ENCODE peak calls at places on chromosomes 4 and X, in seven cellular contexts. T, G, C, H, Z, M and R are unnamed samples.
A peak's percentile ranks its signal among the peaks of the same experiment; 100 is the strongest.

GRCh38 chr4:12674184-12674583 is 810.0 kb downstream of the RAB28 start:
- DNase-seq in T (no peak), G (no peak), C (no peak), H (no peak), Z (no peak), M (no peak), R (no peak)

GRCh38 chr4:7186081-7186480 is 6.3 kb upstream of the SORCS2 start:
- DNase-seq in T (peak; percentile 30), G (no peak), C (peak; percentile 49), H (no peak), Z (no peak), M (peak; percentile 55), R (no peak)

GRCh38 chr4:163895369-163896005 is 401.0 kb downstream of the TMA16 start:
- DNase-seq in T (no peak), G (no peak), C (no peak), H (no peak), Z (no peak), M (no peak), R (no peak)

GRCh38 chr4:54433686-54434085 is 204.6 kb downstream of the PDGFRA start:
- DNase-seq in T (no peak), G (peak; percentile 60), C (no peak), H (peak; percentile 25), Z (no peak), M (peak; percentile 39), R (no peak)

GRCh38 chr4:151540728-151541437 is 131.9 kb downstream of the FHIP1A start:
- DNase-seq in T (no peak), G (peak; percentile 93), C (no peak), H (peak; percentile 92), Z (peak; percentile 57), M (no peak), R (no peak)

GRCh38 chr4:158895797-158896442 is 127.1 kb downstream of the FNIP2 start:
- DNase-seq in T (no peak), G (peak; percentile 53), C (no peak), H (peak; percentile 41), Z (no peak), M (peak; percentile 54), R (no peak)

GRCh38 chr4:184453402-184454160 is 20.8 kb downstream of the IRF2 start:
- DNase-seq in T (peak; percentile 65), G (peak; percentile 88), C (no peak), H (peak; percentile 83), Z (peak; percentile 69), M (no peak), R (no peak)

GRCh38 chrX:66233206-66233605 is 69.2 kb downstream of the HEPH start:
- DNase-seq in T (no peak), G (no peak), C (no peak), H (no peak), Z (no peak), M (no peak), R (no peak)

GRCh38 chr4:103076777-103077347 is 301 bp upstream of the SLC9B2 start:
- DNase-seq in T (no peak), G (no peak), C (no peak), H (no peak), Z (no peak), M (no peak), R (no peak)

GRCh38 chr4:172232966-172233365 is 419.8 kb downstream of the GALNTL6 start:
- DNase-seq in T (no peak), G (no peak), C (no peak), H (no peak), Z (no peak), M (peak; percentile 57), R (no peak)

GRCh38 chrX:115642895-115643530 is 82.0 kb downstream of the PLS3 start:
- DNase-seq in T (no peak), G (peak; percentile 74), C (no peak), H (peak; percentile 81), Z (peak; percentile 51), M (no peak), R (no peak)

GRCh38 chrX:130245441-130245840 is 23.3 kb downstream of the ZNF280C start:
- DNase-seq in T (no peak), G (peak; percentile 51), C (no peak), H (peak; percentile 39), Z (no peak), M (no peak), R (no peak)

GRCh38 chr4:80210549-80210948 is 13.2 kb downstream of the PRDM8 start:
- DNase-seq in T (no peak), G (no peak), C (no peak), H (no peak), Z (no peak), M (no peak), R (no peak)

GRCh38 chrX:2608638-2609430 is 82.3 kb upstream of the CD99 start:
- DNase-seq in T (peak; percentile 92), G (peak; percentile 86), C (peak; percentile 90), H (peak; percentile 85), Z (peak; percentile 54), M (peak; percentile 84), R (peak; percentile 84)

GRCh38 chrX:37986893-37987292 is 19.5 kb upstream of the SYTL5 start:
- DNase-seq in T (no peak), G (peak; percentile 57), C (no peak), H (peak; percentile 53), Z (no peak), M (no peak), R (no peak)

GRCh38 chrX:20968996-20969395 is 405.2 kb upstream of the CNKSR2 start:
- DNase-seq in T (no peak), G (peak; percentile 44), C (no peak), H (peak; percentile 23), Z (no peak), M (no peak), R (no peak)

GRCh38 chrX:66030505-66031317 is 9.2 kb downstream of the VSIG4 start:
- DNase-seq in T (no peak), G (peak; percentile 41), C (no peak), H (peak; percentile 4), Z (no peak), M (peak; percentile 39), R (no peak)

GRCh38 chr4:9904976-9905587 is 116.2 kb downstream of the SLC2A9 start:
- DNase-seq in T (no peak), G (peak; percentile 24), C (no peak), H (no peak), Z (no peak), M (no peak), R (no peak)

GRCh38 chr4:120926358-120927025 is 4.0 kb upstream of the PRDM5 start:
- DNase-seq in T (no peak), G (no peak), C (no peak), H (no peak), Z (no peak), M (no peak), R (no peak)

GRCh38 chr4:22672944-22673343 is 19.8 kb upstream of the GBA3 start:
- DNase-seq in T (no peak), G (no peak), C (no peak), H (no peak), Z (no peak), M (no peak), R (no peak)

GRCh38 chrX:132489256-132490085 is 633 bp upstream of the MBNL3 start:
- DNase-seq in T (peak; percentile 79), G (peak; percentile 46), C (peak; percentile 73), H (peak; percentile 60), Z (no peak), M (peak; percentile 38), R (peak; percentile 61)

GRCh38 chrX:314781-315595 is 3.6 kb downstream of the GTPBP6 start:
- DNase-seq in T (peak; percentile 28), G (peak; percentile 30), C (peak; percentile 51), H (no peak), Z (no peak), M (no peak), R (no peak)

GRCh38 chr4:97370581-97370980 is 772.7 kb downstream of the STPG2 start:
- DNase-seq in T (no peak), G (no peak), C (no peak), H (no peak), Z (no peak), M (no peak), R (no peak)

GRCh38 chr4:76087007-76087769 is 12.7 kb downstream of the ART3 start:
- DNase-seq in T (no peak), G (peak; percentile 74), C (peak; percentile 58), H (peak; percentile 53), Z (peak; percentile 7), M (peak; percentile 78), R (no peak)

GRCh38 chrX:108165349-108166111 is 74.0 kb downstream of the ATG4A start:
- DNase-seq in T (no peak), G (peak; percentile 72), C (no peak), H (peak; percentile 44), Z (peak; percentile 4), M (peak; percentile 63), R (no peak)

GRCh38 chr4:73508651-73509050 is 27.1 kb downstream of the AFM start:
- DNase-seq in T (no peak), G (no peak), C (no peak), H (no peak), Z (no peak), M (no peak), R (no peak)
- TF ChIP-seq CTCF in T (no peak), G (no peak), C (no peak), H (no peak), Z (no peak), M (no peak), R (no peak)

GRCh38 chr4:56301181-56302076 is 85.9 kb downstream of the AASDH start:
- DNase-seq in T (peak; percentile 73), G (peak; percentile 95), C (no peak), H (peak; percentile 87), Z (peak; percentile 68), M (peak; percentile 71), R (no peak)

GRCh38 chr4:56302102-56302501 is 85.2 kb downstream of the AASDH start:
- DNase-seq in T (no peak), G (no peak), C (no peak), H (no peak), Z (no peak), M (no peak), R (no peak)

GRCh38 chr4:56296449-56296990 is 90.8 kb downstream of the AASDH start:
- DNase-seq in T (no peak), G (peak; percentile 17), C (no peak), H (no peak), Z (no peak), M (no peak), R (no peak)

GRCh38 chr4:56298210-56298609 is 89.1 kb downstream of the AASDH start:
- DNase-seq in T (no peak), G (no peak), C (no peak), H (no peak), Z (no peak), M (no peak), R (no peak)

GRCh38 chr4:56297801-56298200 is 89.5 kb downstream of the AASDH start:
- DNase-seq in T (no peak), G (no peak), C (no peak), H (no peak), Z (no peak), M (no peak), R (no peak)
- TF ChIP-seq CTCF in T (no peak), G (no peak), C (no peak), H (no peak), Z (no peak), M (no peak), R (no peak)

GRCh38 chr4:148770377-148770776 is 328.2 kb upstream of the NR3C2 start:
- DNase-seq in T (no peak), G (no peak), C (no peak), H (no peak), Z (no peak), M (no peak), R (no peak)
- TF ChIP-seq CTCF in T (no peak), G (no peak), C (no peak), H (no peak), Z (no peak), M (no peak), R (no peak)

DNA sequence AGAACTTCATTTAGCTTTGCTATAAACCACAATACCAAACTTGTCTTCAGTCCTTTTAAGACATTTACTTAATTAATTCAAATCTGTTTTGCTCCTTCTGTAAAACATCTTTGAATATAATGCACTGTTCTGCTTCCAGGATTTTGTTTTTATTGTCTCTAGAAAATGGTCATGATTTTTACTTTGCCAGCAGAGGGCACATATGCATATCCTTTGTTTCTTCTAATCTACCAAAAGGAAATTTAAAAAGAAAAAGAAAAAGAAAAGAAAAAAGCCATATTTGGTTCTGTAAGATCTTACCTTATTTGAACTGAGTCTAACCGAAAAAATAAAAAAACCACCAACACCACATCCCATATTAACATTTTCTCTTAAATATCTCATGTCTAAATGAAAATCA is 101.9 kb upstream of the CCSER1 start:
- DNase-seq in T (no peak), G (peak; percentile 16), C (no peak), H (no peak), Z (no peak), M (no peak), R (no peak)
- TF ChIP-seq CTCF in T (no peak), G (peak; percentile 32), C (no peak), H (no peak), Z (peak; percentile 29), M (peak; percentile 57), R (no peak)